ENCODE peak calls at places on chromosomes 2 and 18, in eight cellular contexts. P is MCF 10A; U is Calu3; J is fibroblast of the aortic adventitia; K is B cell; H is iris pigment epithelial cell; V is posterior vena cava; D is stimulated activated CD8-positive, alpha-beta memory T cell treated with anti-CD3 and anti-CD28 coated beads, Interleukin-4, amount 100 ng/mL, for 24 hours. N is an unnamed sample.

GRCh38 chr2:233023007-233023760 is 9.3 kb upstream of the NEU2 start:
- DNase-seq in P (no peak), U (no peak), J (no peak), K (no peak), H (no peak), V (peak; percentile 36), D (no peak), N (no peak)

GRCh38 chr2:85423525-85423924 is 5.0 kb downstream of the SH2D6 start:
- DNase-seq in P (no peak), U (no peak), J (no peak), K (no peak), H (no peak), V (no peak), D (no peak), N (no peak)

GRCh38 chr2:43220982-43221659 is 5.3 kb downstream of the ZFP36L2 start:
- DNase-seq in P (peak; percentile 59), U (peak; percentile 19), J (peak; percentile 97), K (no peak), H (peak; percentile 83), V (peak; percentile 88), D (no peak), N (peak; percentile 26)

GRCh38 chr2:205902041-205902898 is 183.7 kb downstream of the INO80D start:
- DNase-seq in P (no peak), U (no peak), J (no peak), K (no peak), H (peak; percentile 18), V (no peak), D (no peak), N (no peak)

GRCh38 chr18:48391863-48392262 is 17.3 kb downstream of the ZBTB7C start:
- DNase-seq in P (no peak), U (no peak), J (peak; percentile 9), K (no peak), H (no peak), V (no peak), D (no peak), N (no peak)

GRCh38 chr2:97983134-97983533 is 12.6 kb downstream of the TMEM131 start:
- DNase-seq in P (no peak), U (no peak), J (no peak), K (no peak), H (no peak), V (no peak), D (no peak), N (no peak)

GRCh38 chr2:239526038-239526437 is 125.2 kb upstream of the HDAC4 start:
- DNase-seq in P (no peak), U (no peak), J (no peak), K (no peak), H (no peak), V (peak; percentile 61), D (no peak), N (no peak)

GRCh38 chr2:128732976-128733431 is 414.3 kb upstream of the HS6ST1 start:
- DNase-seq in P (peak; percentile 92), U (no peak), J (peak; percentile 79), K (no peak), H (peak; percentile 98), V (no peak), D (no peak), N (no peak)

GRCh38 chr2:53600835-53601234 is 166.8 kb upstream of the CHAC2 start:
- DNase-seq in P (peak; percentile 41), U (no peak), J (no peak), K (no peak), H (peak; percentile 46), V (no peak), D (no peak), N (no peak)

GRCh38 chr2:190382851-190383250 is 25.3 kb upstream of the MFSD6 start:
- DNase-seq in P (peak; percentile 78), U (peak; percentile 50), J (peak; percentile 66), K (peak; percentile 54), H (peak; percentile 55), V (no peak), D (no peak), N (no peak)

GRCh38 chr2:9311488-9311887 is 104.9 kb downstream of the ASAP2 start:
- DNase-seq in P (peak; percentile 76), U (no peak), J (peak; percentile 90), K (no peak), H (peak; percentile 95), V (peak; percentile 87), D (no peak), N (no peak)

GRCh38 chr2:165698621-165698946 is 95.5 kb downstream of the GALNT3 start:
- DNase-seq in P (peak; percentile 68), U (peak; percentile 38), J (peak; percentile 58), K (peak; percentile 51), H (peak; percentile 60), V (no peak), D (no peak), N (no peak)

GRCh38 chr2:214265991-214266489 is 144.8 kb upstream of the VWC2L start:
- DNase-seq in P (no peak), U (no peak), J (no peak), K (no peak), H (peak; percentile 35), V (no peak), D (no peak), N (no peak)

GRCh38 chr2:230439590-230439989 is 23.6 kb downstream of the SP100 start:
- DNase-seq in P (no peak), U (no peak), J (peak; percentile 58), K (peak; percentile 49), H (no peak), V (no peak), D (no peak), N (no peak)

GRCh38 chr2:83686863-83687262 is 772.2 kb downstream of the SUCLG1 start:
- DNase-seq in P (peak; percentile 77), U (no peak), J (peak; percentile 11), K (no peak), H (no peak), V (no peak), D (no peak), N (no peak)

GRCh38 chr2:127118467-127118866 is 11.5 kb upstream of the BIN1 start:
- DNase-seq in P (no peak), U (no peak), J (no peak), K (no peak), H (no peak), V (peak; percentile 42), D (no peak), N (no peak)

GRCh38 chr2:20538308-20539132 is 91.6 kb downstream of the RHOB start:
- DNase-seq in P (no peak), U (no peak), J (no peak), K (no peak), H (no peak), V (no peak), D (no peak), N (no peak)

GRCh38 chr18:21391074-21391673 is 149.1 kb downstream of the GREB1L start:
- DNase-seq in P (peak; percentile 84), U (peak; percentile 28), J (peak; percentile 38), K (no peak), H (peak; percentile 67), V (no peak), D (no peak), N (no peak)

GRCh38 chr18:9575558-9575957 is 38.8 kb downstream of the PPP4R1 start:
- DNase-seq in P (peak; percentile 97), U (peak; percentile 84), J (peak; percentile 98), K (peak; percentile 48), H (peak; percentile 98), V (no peak), D (no peak), N (no peak)

GRCh38 chr2:119264781-119265692 is 41.4 kb downstream of the STEAP3 start:
- DNase-seq in P (peak; percentile 75), U (peak; percentile 67), J (peak; percentile 51), K (peak; percentile 39), H (peak; percentile 43), V (no peak), D (no peak), N (no peak)

GRCh38 chr2:219032051-219032745 is 9.1 kb downstream of the CFAP65 start:
- DNase-seq in P (no peak), U (no peak), J (no peak), K (no peak), H (no peak), V (peak; percentile 62), D (no peak), N (no peak)

GRCh38 chr2:71347517-71347916 is 15.9 kb downstream of the ZNF638 start:
- DNase-seq in P (peak; percentile 29), U (no peak), J (peak; percentile 34), K (no peak), H (peak; percentile 31), V (no peak), D (no peak), N (no peak)

GRCh38 chr18:79257480-79257879 is 138.2 kb upstream of the NFATC1 start:
- DNase-seq in P (no peak), U (no peak), J (no peak), K (no peak), H (no peak), V (no peak), D (no peak), N (no peak)

GRCh38 chr2:149972039-149972438 is 384.5 kb upstream of the MMADHC start:
- DNase-seq in P (no peak), U (no peak), J (no peak), K (no peak), H (no peak), V (no peak), D (no peak), N (no peak)

GRCh38 chr2:217710218-217710565 is 292.6 kb downstream of the TNS1 start:
- DNase-seq in P (no peak), U (no peak), J (peak; percentile 37), K (no peak), H (peak; percentile 80), V (no peak), D (no peak), N (no peak)

GRCh38 chr18:22847392-22847791 is 85.7 kb upstream of the RBBP8 start:
- DNase-seq in P (no peak), U (no peak), J (peak; percentile 72), K (no peak), H (peak; percentile 63), V (no peak), D (no peak), N (no peak)

GRCh38 chr18:32610116-32610630 is 139.5 kb upstream of the GAREM1 start:
- DNase-seq in P (no peak), U (no peak), J (no peak), K (no peak), H (no peak), V (no peak), D (no peak), N (no peak)

GRCh38 chr2:229335877-229336346 is 64.8 kb upstream of the PID1 start:
- DNase-seq in P (no peak), U (no peak), J (peak; percentile 40), K (no peak), H (no peak), V (no peak), D (no peak), N (no peak)

GRCh38 chr18:31064130-31064529 is 21.6 kb upstream of the DSC3 start:
- DNase-seq in P (peak; percentile 77), U (no peak), J (no peak), K (no peak), H (peak; percentile 31), V (no peak), D (no peak), N (no peak)

GRCh38 chr2:221779614-221780067 is 207.5 kb upstream of the EPHA4 start:
- DNase-seq in P (peak; percentile 9), U (peak; percentile 2), J (peak; percentile 99), K (no peak), H (peak; percentile 12), V (peak; percentile 86), D (no peak), N (no peak)

GRCh38 chr2:33121925-33122324 is 175.2 kb downstream of the LTBP1 start:
- DNase-seq in P (no peak), U (no peak), J (no peak), K (no peak), H (no peak), V (no peak), D (no peak), N (no peak)

GRCh38 chr2:136118819-136119716 is 1.1 kb upstream of the CXCR4 start:
- DNase-seq in P (no peak), U (peak; percentile 37), J (no peak), K (peak; percentile 93), H (no peak), V (peak; percentile 89), D (peak; percentile 79), N (peak; percentile 77)